ENCODE peak calls at places on chromosomes 6 and 20, in four cellular contexts. E is stomach, K is esophagus muscularis mucosa, C is suprapubic skin. Q is an unnamed sample.

GRCh38 chr20:23889775-23890187 is 10.2 kb upstream of the CST5 start:
- DNase-seq in E (peak), K (peak), C (no peak), Q (no peak)

GRCh38 chr20:50385733-50386640 is 124.2 kb upstream of the PTPN1 start:
- DNase-seq in E (no peak), K (no peak), C (no peak), Q (no peak)

GRCh38 chr20:51366155-51366886 is 176.2 kb downstream of the NFATC2 start:
- DNase-seq in E (peak), K (no peak), C (peak), Q (peak)

GRCh38 chr20:54321688-54322087 is 113.8 kb downstream of the PFDN4 start:
- DNase-seq in E (no peak), K (no peak), C (no peak), Q (no peak)

GRCh38 chr6:36657942-36658544 is 20.5 kb upstream of the CDKN1A start:
- DNase-seq in E (no peak), K (no peak), C (no peak), Q (no peak)

GRCh38 chr6:1802495-1803395 is 193.0 kb downstream of the FOXC1 start:
- DNase-seq in E (no peak), K (no peak), C (no peak), Q (no peak)

GRCh38 chr6:78492351-78493010 is 374.9 kb upstream of the IRAK1BP1 start:
- DNase-seq in E (no peak), K (no peak), C (no peak), Q (no peak)

GRCh38 chr20:53296451-53297153 is 297.0 kb downstream of the ZNF217 start:
- DNase-seq in E (no peak), K (no peak), C (no peak), Q (no peak)

GRCh38 chr20:61065853-61066252 is 186.2 kb upstream of the CDH4 start:
- DNase-seq in E (no peak), K (no peak), C (no peak), Q (no peak)

GRCh38 chr6:117448732-117449131 is 23.0 kb upstream of the ROS1 start:
- DNase-seq in E (no peak), K (no peak), C (no peak), Q (no peak)
- TF ChIP-seq EP300 in E (no peak), K (no peak), C (no peak), Q (no peak)

DNA sequence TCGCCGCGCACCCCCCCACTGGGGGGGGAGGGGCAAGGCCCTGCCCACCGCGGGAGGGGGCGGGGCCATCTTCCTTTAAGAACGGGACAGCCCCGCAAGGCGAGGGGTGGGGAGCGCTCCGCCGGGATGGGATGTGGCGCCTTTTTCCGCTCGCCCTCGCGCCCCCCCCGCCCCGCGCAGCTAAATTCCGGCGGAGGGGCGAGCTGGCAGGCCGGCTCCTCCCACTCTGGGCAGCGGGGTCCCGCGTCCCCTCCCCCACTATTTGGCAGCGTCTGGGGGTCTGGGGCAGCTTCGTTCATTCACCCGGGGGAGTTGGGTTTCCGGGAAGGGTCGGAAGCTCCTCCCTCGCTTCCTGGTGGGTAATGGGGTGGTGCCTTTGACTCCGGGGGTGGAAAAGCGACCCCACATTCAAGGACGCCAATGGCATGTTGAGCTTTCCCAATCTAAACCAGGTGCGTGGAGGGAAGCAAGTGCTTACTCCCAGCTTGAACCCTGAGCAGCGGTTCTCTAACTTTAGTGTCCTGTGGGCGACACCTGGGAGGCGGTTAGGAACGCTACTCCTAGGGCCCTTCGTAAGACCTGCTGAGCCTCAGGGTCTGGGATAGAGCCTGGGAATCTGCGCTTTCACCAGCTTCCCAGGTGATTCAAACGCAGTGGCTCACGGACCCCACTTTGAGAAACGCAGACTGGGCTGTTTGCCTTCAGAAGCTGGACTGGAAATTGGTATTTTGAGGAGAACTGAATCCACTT is 927 bp downstream of the ASXL1 start:
- DNase-seq in E (peak), K (no peak), C (peak), Q (peak)
- TF ChIP-seq POLR2A in E (no peak), K (peak), C (no peak), Q (no peak)

DNA sequence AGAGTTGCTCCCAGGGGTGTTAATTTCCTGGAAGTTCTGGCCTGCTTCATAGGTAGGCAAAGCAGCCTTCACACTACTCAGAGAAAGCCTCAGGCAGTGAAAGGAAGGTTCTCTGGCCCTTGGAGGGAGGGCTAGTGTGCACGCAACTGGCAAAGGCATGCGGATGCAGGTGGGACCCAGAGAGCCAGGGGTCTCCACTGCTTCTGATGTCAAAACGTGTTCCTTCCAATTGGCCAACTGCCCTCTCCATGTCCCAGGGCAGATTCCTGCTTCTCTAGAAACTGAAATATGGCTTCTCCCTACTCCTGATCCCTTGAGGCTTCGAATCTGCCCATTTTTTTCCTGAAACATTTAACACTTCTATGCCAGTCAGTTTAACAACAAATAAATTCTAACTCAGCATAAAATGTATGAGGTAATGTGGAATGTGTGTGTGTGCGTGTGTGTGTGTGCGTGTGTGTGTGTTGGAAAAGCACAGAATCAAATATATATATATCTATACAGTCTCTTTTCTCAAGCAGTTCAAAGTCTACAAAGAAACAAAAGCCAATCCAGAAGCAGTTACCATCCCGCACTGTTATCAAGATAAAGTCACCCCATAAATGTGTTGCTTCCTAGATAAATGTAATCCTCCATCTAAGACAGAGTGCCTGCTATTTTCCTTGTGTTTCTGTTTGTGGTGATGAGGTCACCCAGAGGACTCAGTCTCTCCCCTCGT is 93.9 kb upstream of the HIVEP1 start:
- DNase-seq in E (no peak), K (no peak), C (no peak), Q (no peak)
- TF ChIP-seq EP300 in E (no peak), K (no peak), C (no peak), Q (no peak)

DNA sequence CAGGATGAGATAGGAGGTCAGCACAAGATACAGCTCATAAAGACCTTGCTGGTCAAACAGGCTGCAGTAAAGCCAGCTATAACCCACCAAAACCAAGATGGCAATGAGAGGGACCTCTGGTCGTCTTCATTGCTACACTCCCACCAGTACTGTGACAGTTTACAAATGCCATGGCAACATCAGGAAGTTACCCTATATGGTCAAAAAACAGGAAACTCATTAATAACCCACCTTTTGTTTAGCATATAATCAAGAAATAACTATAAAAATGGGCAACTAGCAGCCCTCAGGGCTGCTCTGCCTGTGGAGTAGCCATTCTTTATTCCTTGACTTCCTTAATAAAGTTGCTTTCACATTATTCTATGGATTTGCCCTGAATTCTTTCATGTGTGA is 30.9 kb downstream of the SLC22A2 start:
- DNase-seq in E (no peak), K (no peak), C (no peak), Q (no peak)
- TF ChIP-seq POLR2A in E (no peak), K (no peak), C (no peak), Q (no peak)

DNA sequence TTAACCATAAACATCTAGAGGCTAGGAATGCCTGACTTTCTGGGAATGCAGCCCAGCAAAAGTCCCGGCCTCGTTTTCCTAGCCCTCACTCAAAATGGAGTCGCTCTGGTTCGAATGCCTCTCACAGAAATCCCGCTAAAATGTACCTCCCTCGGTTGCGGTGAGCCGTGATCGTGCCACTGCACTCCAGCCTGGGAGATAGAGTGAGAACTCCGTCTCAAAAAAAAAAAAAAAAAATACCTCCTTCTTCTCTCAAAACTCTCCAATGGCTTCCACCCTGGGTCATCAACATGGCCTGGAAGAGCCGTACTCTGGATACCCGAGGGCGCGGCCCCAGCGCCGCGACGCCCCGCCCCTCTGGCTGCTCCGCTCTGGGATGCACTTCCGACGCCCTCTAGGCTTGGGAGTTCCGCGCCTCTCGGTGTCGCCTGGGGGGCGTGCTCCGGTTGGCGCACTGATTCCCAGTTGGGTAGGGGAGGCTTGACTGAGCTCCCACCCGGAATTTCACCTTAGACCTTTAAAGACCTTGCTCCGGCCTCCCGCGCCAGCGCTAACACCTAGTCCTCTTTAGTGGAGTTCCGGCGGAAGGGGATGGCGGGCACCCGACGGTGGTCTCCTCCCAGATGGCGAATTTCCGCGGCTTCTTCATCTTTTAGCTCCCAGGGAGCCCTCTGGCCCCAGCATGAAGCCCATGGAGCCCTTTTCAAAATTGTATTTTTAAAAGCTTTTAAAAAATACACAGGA is 12.3 kb downstream of the HMGN4 start:
- DNase-seq in E (peak), K (no peak), C (no peak), Q (no peak)
- TF ChIP-seq EP300 in E (no peak), K (no peak), C (no peak), Q (no peak)

GRCh38 chr6:48110436-48111142 is 408 bp downstream of the PTCHD4 start:
- DNase-seq in E (no peak), K (no peak), C (no peak), Q (no peak)

GRCh38 chr6:48111143-48111506 is at the start of gene PTCHD4:
- DNase-seq in E (no peak), K (no peak), C (no peak), Q (no peak)

GRCh38 chr6:48113130-48113529 is 2.1 kb upstream of the PTCHD4 start:
- DNase-seq in E (no peak), K (no peak), C (no peak), Q (no peak)

GRCh38 chr6:48111575-48111974 is 578 bp upstream of the PTCHD4 start:
- DNase-seq in E (no peak), K (no peak), C (no peak), Q (no peak)

DNA sequence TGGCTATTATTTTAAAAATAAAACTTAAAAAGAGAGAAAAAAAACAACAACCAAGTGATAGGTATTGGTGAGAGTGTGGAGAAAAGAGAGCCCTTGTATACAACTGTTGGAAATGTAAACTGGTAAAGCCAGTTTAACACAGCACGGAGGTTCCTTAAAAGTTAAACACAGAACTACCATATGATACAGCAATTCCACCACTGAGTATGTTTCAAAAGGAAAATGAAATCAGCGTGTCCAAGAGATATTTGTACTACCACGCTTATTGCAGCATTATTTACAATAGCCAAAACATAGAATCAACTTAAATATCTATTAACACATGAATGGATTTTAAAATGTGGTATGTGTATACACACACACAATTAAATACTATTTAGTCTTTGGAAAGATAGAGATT is 1.1 kb downstream of the PTCHD4 start:
- DNase-seq in E (no peak), K (no peak), C (no peak), Q (no peak)
- TF ChIP-seq POLR2A in E (no peak), K (no peak), C (no peak), Q (no peak)